ENCODE peak calls at places on chromosomes 4 and X, in ten cellular contexts. S, H, U, I, X, C, J, Y, O and R are unnamed samples.

GRCh38 chr4:3402409-3403103 is 39.2 kb upstream of the HGFAC start:
- DNase-seq in Y (no peak), O (peak; percentile 10), U (no peak), I (peak; percentile 61), C (no peak), X (no peak), J (peak; percentile 96), H (peak; percentile 79), S (no peak), R (no peak)

GRCh38 chr4:119035941-119036737 is 99.5 kb upstream of the MYOZ2 start:
- DNase-seq in O (no peak), U (no peak), Y (no peak), C (no peak), S (no peak), H (no peak), X (no peak), J (peak; percentile 13), I (no peak), R (no peak)

GRCh38 chrX:38636949-38637819 is 75.8 kb downstream of the TSPAN7 start:
- DNase-seq in I (no peak), Y (no peak), S (no peak), H (no peak), J (peak; percentile 3), C (no peak), O (no peak), U (peak; percentile 21), X (no peak), R (no peak)

GRCh38 chr4:5477613-5478012 is 230.7 kb downstream of the EVC2 start:
- DNase-seq in S (no peak), X (no peak), O (no peak), Y (no peak), J (no peak), U (no peak), C (no peak), I (no peak), H (no peak), R (no peak)

GRCh38 chrX:155070038-155070437 is 898 bp downstream of the CMC4 start:
- DNase-seq in X (peak; percentile 8), Y (no peak), S (no peak), I (no peak), O (no peak), C (no peak), J (peak; percentile 19), U (no peak), H (no peak), R (no peak)

GRCh38 chr4:57158221-57158620 is 48.0 kb upstream of the IGFBP7 start:
- DNase-seq in X (no peak), I (no peak), O (peak; percentile 26), Y (no peak), J (no peak), S (no peak), H (no peak), U (peak; percentile 37), C (no peak), R (no peak)

GRCh38 chr4:24856586-24856985 is 56.3 kb downstream of the CCDC149 start:
- DNase-seq in J (peak; percentile 87), C (no peak), U (no peak), I (no peak), X (no peak), S (no peak), H (no peak), Y (no peak), O (peak; percentile 62), R (no peak)

GRCh38 chr4:166493828-166494432 is 620.9 kb downstream of the TLL1 start:
- DNase-seq in S (no peak), J (peak; percentile 74), X (no peak), U (no peak), O (no peak), C (no peak), Y (no peak), I (no peak), H (no peak), R (no peak)

GRCh38 chr4:146058531-146058930 is 117.0 kb upstream of the LSM6 start:
- DNase-seq in X (no peak), H (no peak), C (no peak), O (no peak), U (no peak), S (no peak), Y (no peak), I (no peak), J (no peak), R (no peak)

GRCh38 chr4:123659759-123660158 is 263.2 kb downstream of the SPRY1 start:
- DNase-seq in O (peak; percentile 12), J (peak; percentile 15), Y (no peak), S (no peak), I (no peak), X (peak; percentile 11), C (no peak), U (no peak), H (no peak), R (no peak)

GRCh38 chr4:26342328-26343040 is 21.7 kb downstream of the RBPJ start:
- DNase-seq in S (no peak), Y (no peak), I (peak; percentile 57), H (no peak), J (peak; percentile 91), O (peak; percentile 83), C (no peak), U (no peak), X (no peak), R (no peak)

GRCh38 chrX:153824348-153824747 is 6.0 kb downstream of the PDZD4 start:
- DNase-seq in X (no peak), H (no peak), C (no peak), S (no peak), Y (no peak), I (no peak), U (no peak), O (no peak), J (no peak), R (no peak)

GRCh38 chr4:133598779-133599178 is 449.7 kb downstream of the PCDH10 start:
- DNase-seq in I (no peak), O (no peak), S (no peak), J (no peak), Y (no peak), C (no peak), H (no peak), U (no peak), X (no peak), R (no peak)

GRCh38 chrX:25049971-25050370 is 34.2 kb upstream of the ARX start:
- DNase-seq in S (no peak), I (no peak), J (no peak), X (no peak), O (no peak), H (no peak), Y (no peak), U (no peak), C (no peak), R (no peak)

GRCh38 chr4:71221510-71222466 is 117.0 kb upstream of the SLC4A4 start:
- DNase-seq in H (no peak), O (no peak), C (no peak), X (no peak), Y (no peak), I (no peak), S (no peak), J (peak; percentile 62), U (no peak), R (no peak)

GRCh38 chr4:7781361-7781760 is 158.3 kb downstream of the AFAP1 start:
- DNase-seq in C (no peak), I (no peak), O (no peak), X (no peak), H (no peak), S (no peak), Y (no peak), J (no peak), U (no peak), R (no peak)